ENCODE peak calls at places on chromosomes 12 and 14, in four cellular contexts. F, C, V and H are unnamed samples.

GRCh38 chr12:86914716-86915115 is 658.5 kb upstream of the MGAT4C start:
- DNase-seq in V (no peak), C (peak), F (peak), H (peak)

GRCh38 chr14:75497191-75497590 is 25.1 kb upstream of the BATF start:
- DNase-seq in F (no peak), V (no peak), C (no peak), H (no peak)

GRCh38 chr12:27919671-27920235 is 52.8 kb downstream of the PTHLH start:
- DNase-seq in V (no peak), F (no peak), C (no peak), H (no peak)

GRCh38 chr14:71931492-71932228 is 569 bp upstream of the RGS6 start:
- DNase-seq in F (peak), C (no peak), V (peak), H (no peak)

GRCh38 chr14:106562451-106562850 is 1036.1 kb downstream of the TMEM121 start:
- DNase-seq in C (no peak), V (no peak), F (no peak), H (no peak)

GRCh38 chr12:111636209-111636928 is 37.3 kb upstream of the ATXN2 start:
- DNase-seq in F (no peak), V (peak), C (peak), H (no peak)

GRCh38 chr14:36910578-36910977 is 248.9 kb downstream of the PAX9 start:
- DNase-seq in V (no peak), F (no peak), C (no peak), H (no peak)

GRCh38 chr12:77153706-77154105 is 88.3 kb upstream of the E2F7 start:
- DNase-seq in F (no peak), V (no peak), C (no peak), H (no peak)

GRCh38 chr14:77641207-77641533 is 24.7 kb upstream of the SPTLC2 start:
- DNase-seq in V (no peak), F (no peak), C (no peak), H (no peak)

GRCh38 chr12:45732250-45732649 is 2.7 kb downstream of the ARID2 start:
- DNase-seq in V (no peak), C (no peak), F (peak), H (no peak)

GRCh38 chr14:92316937-92317336 is 6.0 kb upstream of the SLC24A4 start:
- DNase-seq in F (peak), C (peak), V (no peak), H (no peak)

GRCh38 chr12:57852620-57853509 is 6.3 kb upstream of the CTDSP2 start:
- DNase-seq in C (peak), V (no peak), F (no peak), H (no peak)

GRCh38 chr14:100131181-100131580 is 28.3 kb downstream of the DEGS2 start:
- DNase-seq in V (no peak), F (no peak), C (peak), H (no peak)

GRCh38 chr12:62642509-62642908 is 175.9 kb downstream of the MON2 start:
- DNase-seq in V (no peak), C (no peak), F (no peak), H (no peak)

GRCh38 chr12:101172316-101172715 is 37.7 kb downstream of the SLC5A8 start:
- DNase-seq in V (no peak), F (peak), C (peak), H (no peak)

GRCh38 chr14:103130965-103131364 is 7.7 kb downstream of the TNFAIP2 start:
- DNase-seq in V (no peak), C (no peak), F (peak), H (peak)

GRCh38 chr12:114434341-114434740 is 28.4 kb upstream of the TBX5 start:
- DNase-seq in C (no peak), F (no peak), V (no peak), H (no peak)

GRCh38 chr14:23727566-23728335 is 91.6 kb downstream of the DHRS2 start:
- DNase-seq in V (no peak), C (peak), F (peak), H (peak)

GRCh38 chr12:3106564-3106963 is 29.4 kb downstream of the TSPAN9 start:
- DNase-seq in F (no peak), V (no peak), C (no peak), H (no peak)

GRCh38 chr12:7162691-7163114 is 26.8 kb upstream of the PEX5 start:
- DNase-seq in C (peak), V (no peak), F (peak), H (peak)

GRCh38 chr14:102525213-102526143 is 15.9 kb upstream of the ANKRD9 start:
- DNase-seq in V (peak), F (peak), C (no peak), H (no peak)

GRCh38 chr14:94005324-94005723 is 8.2 kb downstream of the CCDC197 start:
- DNase-seq in V (no peak), F (no peak), C (peak), H (no peak)

GRCh38 chr12:105742567-105742874 is 396.2 kb downstream of the NUAK1 start:
- DNase-seq in C (no peak), F (no peak), V (no peak), H (no peak)

GRCh38 chr12:21502164-21502496 is 541 bp downstream of the GOLT1B start:
- DNase-seq in V (no peak), C (no peak), F (peak), H (no peak)

GRCh38 chr14:53946404-53947400 is 9.9 kb downstream of the BMP4 start:
- DNase-seq in F (no peak), V (no peak), C (peak), H (no peak)
- H3K4me3 ChIP-seq in F (peak), V (peak), C (peak), H (no peak)

DNA sequence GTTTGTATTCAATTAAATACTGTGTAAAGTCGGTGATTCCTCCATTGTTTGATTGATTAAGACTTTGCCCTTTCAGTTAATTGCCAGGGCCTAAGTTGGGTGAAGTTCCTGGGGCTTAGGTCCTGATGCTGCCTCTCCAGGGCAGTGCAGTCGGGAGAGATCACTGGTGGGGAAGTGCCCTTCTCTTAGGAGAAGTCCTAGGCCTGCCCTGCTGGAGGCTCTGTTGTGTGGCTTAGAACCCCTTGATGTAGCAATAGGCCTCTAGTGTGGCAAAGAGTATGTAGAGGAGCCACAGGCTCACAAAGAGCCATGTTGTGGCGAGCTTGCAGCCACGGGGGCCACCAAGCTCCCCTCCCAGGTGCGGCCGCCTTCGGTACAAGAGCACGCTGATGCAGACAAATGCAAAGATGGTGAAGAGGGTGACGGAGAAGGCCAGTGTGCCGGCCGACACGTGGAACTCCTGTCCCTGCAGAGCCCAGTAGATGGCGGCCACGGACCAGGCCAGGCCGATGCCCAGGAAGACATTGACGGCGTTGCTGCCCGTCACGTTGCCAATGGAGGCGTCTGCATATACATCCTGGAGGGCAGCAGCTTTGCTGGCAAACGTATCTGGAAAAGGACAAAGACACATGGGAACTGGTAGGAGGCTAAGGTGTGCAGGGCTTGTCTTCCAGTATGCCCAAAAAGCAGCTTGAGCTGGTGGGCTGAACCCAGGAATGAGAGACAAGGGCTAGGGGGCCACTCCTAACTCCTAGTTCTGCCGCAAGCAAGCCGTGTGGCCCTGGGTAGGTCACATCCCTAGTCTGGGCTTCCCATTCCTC is 142.8 kb downstream of the SLC8A3 start:
- DNase-seq in V (no peak), F (peak), C (peak), H (peak)
- TF ChIP-seq CTCF in V (peak), F (peak), C (peak), H (peak)

GRCh38 chr14:22515961-22516360 is 73.1 kb downstream of the DAD1 start:
- DNase-seq in C (no peak), V (no peak), F (no peak), H (no peak)
- H3K4me3 ChIP-seq in C (no peak), V (no peak), F (no peak), H (no peak)

GRCh38 chr14:105397350-105397931 is 897 bp upstream of the TEX22 start:
- DNase-seq in F (no peak), V (no peak), C (no peak), H (no peak)

GRCh38 chr14:105400016-105400415 is 1.7 kb downstream of the TEX22 start:
- DNase-seq in F (no peak), C (no peak), V (no peak), H (no peak)

GRCh38 chr14:105399441-105399775 is 1.1 kb downstream of the TEX22 start:
- DNase-seq in V (no peak), F (no peak), C (no peak), H (no peak)

GRCh38 chr14:105398726-105399440 is 545 bp downstream of the TEX22 start:
- DNase-seq in V (no peak), F (no peak), C (peak), H (no peak)

GRCh38 chr14:105398044-105398725 is at the start of gene TEX22:
- DNase-seq in F (peak), C (peak), V (peak), H (no peak)
- TF ChIP-seq CTCF in F (no peak), C (no peak), V (peak), H (no peak)

GRCh38 chr12:120234643-120235368 is 30.7 kb downstream of the PXN start:
- DNase-seq in F (peak), C (peak), V (peak), H (peak)
- H3K4me3 ChIP-seq in F (no peak), C (no peak), V (no peak), H (no peak)

GRCh38 chr12:117882181-117882580 is 86.6 kb downstream of the KSR2 start:
- DNase-seq in C (no peak), F (peak), V (no peak), H (no peak)
- TF ChIP-seq CTCF in C (no peak), F (no peak), V (no peak), H (no peak)

GRCh38 chr12:85089792-85090191 is 53.6 kb downstream of the LRRIQ1 start:
- DNase-seq in V (no peak), F (no peak), C (peak), H (no peak)
- H3K4me3 ChIP-seq in V (no peak), F (no peak), C (no peak), H (no peak)